ENCODE peak calls at places on chromosome 18, in four cellular contexts. T is astrocyte, E is breast epithelium, Z is lung. K is an unnamed sample.

GRCh38 chr18:58178476-58178875 is 134.4 kb downstream of the NEDD4L start:
- DNase-seq in T (peak; percentile 33), E (no peak), Z (no peak), K (no peak)

GRCh38 chr18:8287184-8287885 is 321.9 kb upstream of the RAB12 start:
- DNase-seq in T (no peak), E (no peak), Z (no peak), K (no peak)

GRCh38 chr18:74905245-74905644 is 303.7 kb downstream of the PTGR3 start:
- DNase-seq in T (no peak), E (no peak), Z (no peak), K (no peak)

GRCh38 chr18:37430346-37431076 is 135.1 kb downstream of the CELF4 start:
- DNase-seq in T (no peak), E (no peak), Z (no peak), K (no peak)

GRCh38 chr18:49811151-49811938 is 2.0 kb downstream of the ACAA2 start:
- DNase-seq in T (no peak), E (no peak), Z (no peak), K (no peak)

GRCh38 chr18:67243799-67244587 is 272.5 kb downstream of the DSEL start:
- DNase-seq in T (peak; percentile 5), E (no peak), Z (no peak), K (no peak)

GRCh38 chr18:9802774-9803697 is 82.7 kb upstream of the TXNDC2 start:
- DNase-seq in T (no peak), E (no peak), Z (no peak), K (no peak)

GRCh38 chr18:57353940-57354461 is 1.6 kb downstream of the ST8SIA3 start:
- DNase-seq in T (peak; percentile 16), E (no peak), Z (no peak), K (no peak)

GRCh38 chr18:5717241-5717640 is 173.4 kb upstream of the EPB41L3 start:
- DNase-seq in T (no peak), E (no peak), Z (no peak), K (no peak)

GRCh38 chr18:60668583-60668982 is 296.0 kb upstream of the MC4R start:
- DNase-seq in T (no peak), E (no peak), Z (no peak), K (no peak)

GRCh38 chr18:48388478-48388877 is 20.7 kb downstream of the ZBTB7C start:
- DNase-seq in T (no peak), E (no peak), Z (no peak), K (no peak)

GRCh38 chr18:13823707-13824395 is at the start of gene MC5R:
- DNase-seq in T (peak; percentile 4), E (no peak), Z (peak; percentile 48), K (peak; percentile 64)

GRCh38 chr18:33821503-33821902 is 243.5 kb downstream of the ASXL3 start:
- DNase-seq in T (peak; percentile 67), E (no peak), Z (no peak), K (no peak)

GRCh38 chr18:48310353-48310752 is 98.8 kb downstream of the ZBTB7C start:
- DNase-seq in T (no peak), E (no peak), Z (no peak), K (no peak)

GRCh38 chr18:34704823-34705222 is 5.3 kb upstream of the DTNA start:
- DNase-seq in T (no peak), E (no peak), Z (no peak), K (no peak)

GRCh38 chr18:46220116-46220515 is 115.9 kb downstream of the HAUS1 start:
- DNase-seq in T (peak; percentile 82), E (no peak), Z (no peak), K (no peak)

GRCh38 chr18:56987236-56987635 is 159.7 kb upstream of the BOD1L2 start:
- DNase-seq in T (no peak), E (no peak), Z (no peak), K (no peak)

GRCh38 chr18:67363694-67364093 is 152.8 kb downstream of the DSEL start:
- DNase-seq in T (no peak), E (no peak), Z (no peak), K (no peak)

GRCh38 chr18:61943175-61943964 is 50.6 kb upstream of the RNF152 start:
- DNase-seq in T (peak; percentile 17), E (no peak), Z (no peak), K (no peak)

DNA sequence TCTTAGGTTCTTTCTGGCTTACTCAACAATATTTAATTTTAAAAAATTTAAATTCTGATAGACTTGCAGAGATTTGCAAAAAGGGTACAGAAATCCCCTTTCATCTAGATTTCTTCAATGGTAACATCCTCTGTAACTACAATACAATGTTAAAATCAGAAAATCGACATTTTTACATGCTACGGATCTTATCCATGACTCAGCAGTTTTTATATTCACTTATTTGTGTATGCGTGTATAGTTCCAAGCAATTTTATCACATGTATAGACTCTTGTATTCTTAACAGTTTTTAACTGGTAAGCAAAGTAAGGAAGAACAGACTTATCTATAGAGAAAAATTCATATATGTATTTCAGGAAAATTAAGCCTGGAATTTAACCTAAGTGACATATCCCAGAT is 256.1 kb upstream of the MEX3C start:
- DNase-seq in T (no peak), E (no peak), Z (no peak), K (no peak)
- H3K9me3 ChIP-seq in T (no peaks in the 10 kb centered on the region), E (no peaks in the 10 kb centered on the region), Z (no peaks in the 10 kb centered on the region), K (no peaks in the 10 kb centered on the region)

GRCh38 chr18:70337139-70337972 is 48.5 kb downstream of the SOCS6 start:
- DNase-seq in T (peak; percentile 87), E (no peak), Z (no peak), K (no peak)
- H3K9me3 ChIP-seq in T (peaks cover 5% of the 10 kb centered on the region), E (peaks cover 7% of the 10 kb centered on the region), Z (peaks cover 5% of the 10 kb centered on the region), K (peaks cover 3% of the 10 kb centered on the region)

GRCh38 chr18:43982582-43982981 is 698.1 kb upstream of the SETBP1 start:
- DNase-seq in T (no peak), E (no peak), Z (no peak), K (no peak)

DNA sequence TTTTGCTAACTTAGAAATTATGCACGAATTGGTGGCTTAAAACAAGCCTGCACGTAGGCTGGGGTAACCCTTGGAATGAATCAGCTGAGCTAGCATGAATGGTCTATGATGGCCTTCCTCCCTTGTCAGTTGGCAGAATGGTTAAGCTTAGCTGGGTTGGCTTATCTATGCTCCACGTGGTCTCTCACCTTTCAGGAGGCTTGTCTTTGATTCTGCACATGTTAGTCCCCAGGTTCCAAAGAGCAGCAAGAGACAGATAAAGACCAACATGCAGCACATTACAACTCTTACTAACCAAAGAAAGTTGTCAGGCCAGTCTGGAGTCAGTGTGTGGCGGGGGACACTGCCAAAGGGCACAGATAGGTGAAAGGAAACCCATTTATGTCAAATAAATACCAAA is 700.9 kb upstream of the SYT4 start:
- DNase-seq in T (no peak), E (no peak), Z (no peak), K (no peak)
- H3K9me3 ChIP-seq in T (no peaks in the 10 kb centered on the region), E (no peaks in the 10 kb centered on the region), Z (no peaks in the 10 kb centered on the region), K (no peaks in the 10 kb centered on the region)

DNA sequence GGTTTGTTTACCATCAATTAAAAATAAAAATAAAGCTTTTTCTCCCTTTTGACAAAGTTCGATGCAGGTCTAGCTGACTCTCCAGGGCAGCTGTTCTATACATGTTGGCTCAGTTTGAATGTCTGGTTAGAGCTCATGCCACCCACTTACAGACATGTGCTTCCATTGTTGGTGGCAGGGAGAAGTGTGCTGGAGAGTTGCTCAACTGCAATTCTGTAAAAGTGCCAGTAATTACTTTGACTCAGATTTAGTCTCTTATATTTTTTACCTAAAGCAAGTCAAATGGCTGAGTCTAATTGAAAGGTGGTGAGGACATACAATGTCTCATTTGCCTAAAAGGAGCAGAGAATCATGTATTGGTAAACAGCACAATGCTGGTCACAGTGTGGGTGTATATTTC is 609.1 kb upstream of the SYT4 start:
- DNase-seq in T (no peak), E (no peak), Z (no peak), K (no peak)
- H3K9me3 ChIP-seq in T (no peaks in the 10 kb centered on the region), E (no peaks in the 10 kb centered on the region), Z (no peaks in the 10 kb centered on the region), K (peaks cover 3% of the 10 kb centered on the region)

K was measured in T-helper 17 cell.